ENCODE peak calls at places on chromosome 15, in four cellular contexts. One of them, this sample, is unnamed.

GRCh38 chr15:50181983-50182232 is at the start of gene SLC27A2:
- DNase-seq in HepG2: no peak
- DNase-seq in GM12878: no peak
- DNase-seq in H1: no peak
- DNase-seq in this sample: peak

GRCh38 chr15:91528811-91529210 is 324.7 kb upstream of the SLCO3A1 start:
- DNase-seq in GM12878: no peak
- DNase-seq in HepG2: no peak
- DNase-seq in H1: no peak
- DNase-seq in this sample: no peak

GRCh38 chr15:26394801-26395200 is 378.1 kb downstream of the GABRB3 start:
- DNase-seq in H1: no peak
- DNase-seq in GM12878: no peak
- DNase-seq in HepG2: no peak
- DNase-seq in this sample: no peak

GRCh38 chr15:94031072-94031471 is 200.3 kb upstream of the MCTP2 start:
- DNase-seq in GM12878: no peak
- DNase-seq in H1: no peak
- DNase-seq in HepG2: no peak
- DNase-seq in this sample: no peak

GRCh38 chr15:78291052-78291451 is 8.4 kb downstream of the SKIC8 start:
- DNase-seq in HepG2: no peak
- DNase-seq in H1: no peak
- DNase-seq in GM12878: no peak
- DNase-seq in this sample: no peak

GRCh38 chr15:41284425-41285177 is 47.8 kb downstream of the OIP5 start:
- DNase-seq in HepG2: peak
- DNase-seq in H1: no peak
- DNase-seq in GM12878: no peak
- DNase-seq in this sample: no peak

GRCh38 chr15:32979710-32980109 is 214.8 kb downstream of the FMN1 start:
- DNase-seq in GM12878: no peak
- DNase-seq in HepG2: no peak
- DNase-seq in H1: no peak
- DNase-seq in this sample: no peak

GRCh38 chr15:57033715-57034439 is 115.4 kb downstream of the TCF12 start:
- DNase-seq in H1: no peak
- DNase-seq in HepG2: peak
- DNase-seq in GM12878: no peak
- DNase-seq in this sample: no peak

GRCh38 chr15:85927936-85928537 is 133.3 kb upstream of the KLHL25 start:
- DNase-seq in H1: no peak
- DNase-seq in GM12878: no peak
- DNase-seq in HepG2: no peak
- DNase-seq in this sample: no peak

GRCh38 chr15:37028609-37029287 is 71.6 kb downstream of the MEIS2 start:
- DNase-seq in GM12878: no peak
- DNase-seq in H1: no peak
- DNase-seq in HepG2: no peak
- DNase-seq in this sample: no peak

GRCh38 chr15:78906310-78906608 is 33.6 kb downstream of the MORF4L1 start:
- DNase-seq in HepG2: peak
- DNase-seq in GM12878: no peak
- DNase-seq in H1: no peak
- DNase-seq in this sample: no peak

GRCh38 chr15:28981351-28981720 is 95.6 kb downstream of the APBA2 start:
- DNase-seq in GM12878: no peak
- DNase-seq in H1: no peak
- DNase-seq in HepG2: no peak
- DNase-seq in this sample: no peak

GRCh38 chr15:48354694-48355303 is 23.6 kb downstream of the DUT start:
- DNase-seq in H1: no peak
- DNase-seq in GM12878: no peak
- DNase-seq in HepG2: peak
- DNase-seq in this sample: no peak

GRCh38 chr15:63188247-63188936 is 1.0 kb upstream of the RAB8B start:
- DNase-seq in GM12878: no peak
- DNase-seq in H1: no peak
- DNase-seq in HepG2: no peak
- DNase-seq in this sample: no peak

GRCh38 chr15:83762367-83762766 is 108.4 kb downstream of the ADAMTSL3 start:
- DNase-seq in GM12878: no peak
- DNase-seq in HepG2: no peak
- DNase-seq in H1: no peak
- DNase-seq in this sample: no peak

GRCh38 chr15:77239892-77240608 is 169.1 kb upstream of the TSPAN3 start:
- DNase-seq in GM12878: no peak
- DNase-seq in H1: no peak
- DNase-seq in HepG2: no peak
- DNase-seq in this sample: no peak

GRCh38 chr15:87420017-87420416 is 836.5 kb downstream of the NTRK3 start:
- DNase-seq in H1: no peak
- DNase-seq in GM12878: no peak
- DNase-seq in HepG2: no peak
- DNase-seq in this sample: no peak

GRCh38 chr15:41809121-41809520 is 18.8 kb upstream of the JMJD7 start:
- DNase-seq in GM12878: no peak
- DNase-seq in HepG2: no peak
- DNase-seq in H1: no peak
- DNase-seq in this sample: no peak

GRCh38 chr15:56805466-56806146 is 72.3 kb upstream of the ZNF280D start:
- DNase-seq in HepG2: no peak
- DNase-seq in GM12878: no peak
- DNase-seq in H1: no peak
- DNase-seq in this sample: no peak

GRCh38 chr15:80951941-80952340 is 37.7 kb downstream of the MESD start:
- DNase-seq in HepG2: no peak
- DNase-seq in GM12878: no peak
- DNase-seq in H1: no peak
- DNase-seq in this sample: no peak

GRCh38 chr15:32651229-32651837 is 9.8 kb downstream of the SCG5 start:
- DNase-seq in H1: peak
- DNase-seq in HepG2: peak
- DNase-seq in GM12878: no peak
- DNase-seq in this sample: no peak

GRCh38 chr15:92751528-92751927 is 96.0 kb upstream of the FAM174B start:
- DNase-seq in GM12878: no peak
- DNase-seq in H1: no peak
- DNase-seq in HepG2: no peak
- DNase-seq in this sample: no peak

GRCh38 chr15:66796343-66796742 is 94.3 kb downstream of the SMAD6 start:
- DNase-seq in H1: no peak
- DNase-seq in HepG2: no peak
- DNase-seq in GM12878: no peak
- DNase-seq in this sample: no peak

GRCh38 chr15:28084547-28084946 is 14.6 kb downstream of the OCA2 start:
- DNase-seq in GM12878: no peak
- DNase-seq in H1: no peak
- DNase-seq in HepG2: no peak
- DNase-seq in this sample: no peak

GRCh38 chr15:31347067-31347975 is 20.7 kb downstream of the KLF13 start:
- DNase-seq in H1: no peak
- DNase-seq in HepG2: no peak
- DNase-seq in GM12878: no peak
- DNase-seq in this sample: no peak

GRCh38 chr15:25705430-25706115 is 157.6 kb downstream of the ATP10A start:
- DNase-seq in HepG2: no peak
- DNase-seq in H1: no peak
- DNase-seq in GM12878: no peak
- DNase-seq in this sample: no peak

GRCh38 chr15:82146990-82147461 is 101.2 kb upstream of the MEX3B start:
- DNase-seq in H1: no peak
- DNase-seq in HepG2: peak
- DNase-seq in GM12878: no peak
- DNase-seq in this sample: no peak

GRCh38 chr15:91228890-91229289 is 128.8 kb downstream of the SV2B start:
- DNase-seq in H1: no peak
- DNase-seq in HepG2: peak
- DNase-seq in GM12878: no peak
- DNase-seq in this sample: no peak

GRCh38 chr15:83846847-83847246 is 192.9 kb downstream of the ADAMTSL3 start:
- DNase-seq in H1: no peak
- DNase-seq in GM12878: no peak
- DNase-seq in HepG2: no peak
- DNase-seq in this sample: no peak

GRCh38 chr15:37099321-37100108 is 834 bp downstream of the MEIS2 start:
- DNase-seq in H1: no peak
- DNase-seq in HepG2: peak
- DNase-seq in GM12878: no peak
- DNase-seq in this sample: no peak

GRCh38 chr15:28937271-28937670 is 51.5 kb downstream of the APBA2 start:
- DNase-seq in GM12878: no peak
- DNase-seq in HepG2: no peak
- DNase-seq in H1: no peak
- DNase-seq in this sample: no peak

GRCh38 chr15:80367094-80367493 is 37.1 kb upstream of the ARNT2 start:
- DNase-seq in HepG2: peak
- DNase-seq in GM12878: no peak
- DNase-seq in H1: peak
- DNase-seq in this sample: peak

GRCh38 chr15:70327328-70328136 is 229.8 kb upstream of the TLE3 start:
- DNase-seq in HepG2: no peak
- DNase-seq in GM12878: no peak
- DNase-seq in H1: peak
- DNase-seq in this sample: no peak

GRCh38 chr15:41949400-41950126 is 22.8 kb downstream of the EHD4 start:
- DNase-seq in HepG2: no peak
- DNase-seq in H1: no peak
- DNase-seq in GM12878: no peak
- DNase-seq in this sample: no peak

GRCh38 chr15:92845109-92845508 is 55.0 kb upstream of the CHD2 start:
- DNase-seq in HepG2: peak
- DNase-seq in H1: no peak
- DNase-seq in GM12878: peak
- DNase-seq in this sample: no peak

GRCh38 chr15:91787198-91787597 is 66.3 kb upstream of the SLCO3A1 start:
- DNase-seq in H1: no peak
- DNase-seq in HepG2: no peak
- DNase-seq in GM12878: no peak
- DNase-seq in this sample: no peak

GRCh38 chr15:47390208-47390765 is 327.0 kb upstream of the SEMA6D start:
- DNase-seq in GM12878: no peak
- DNase-seq in H1: no peak
- DNase-seq in HepG2: no peak
- DNase-seq in this sample: no peak

GRCh38 chr15:72184165-72184811 is 13.3 kb downstream of the GRAMD2A start:
- DNase-seq in GM12878: no peak
- DNase-seq in HepG2: peak
- DNase-seq in H1: peak
- DNase-seq in this sample: no peak

GRCh38 chr15:95105229-95105628 is 873.9 kb downstream of the MCTP2 start:
- DNase-seq in H1: no peak
- DNase-seq in HepG2: no peak
- DNase-seq in GM12878: no peak
- DNase-seq in this sample: no peak

GRCh38 chr15:61228025-61228901 is 839 bp downstream of the RORA start:
- DNase-seq in H1: peak
- DNase-seq in HepG2: no peak
- DNase-seq in GM12878: no peak
- DNase-seq in this sample: no peak

GRCh38 chr15:88911766-88912118 is 1.4 kb downstream of the MFGE8 start:
- DNase-seq in HepG2: no peak
- DNase-seq in H1: no peak
- DNase-seq in GM12878: no peak
- DNase-seq in this sample: peak

GRCh38 chr15:88912500-88912921 is 668 bp downstream of the MFGE8 start:
- DNase-seq in GM12878: no peak
- DNase-seq in HepG2: no peak
- DNase-seq in H1: no peak
- DNase-seq in this sample: no peak

GRCh38 chr15:88915354-88915753 is 2.2 kb upstream of the MFGE8 start:
- DNase-seq in HepG2: no peak
- DNase-seq in GM12878: no peak
- DNase-seq in H1: no peak
- DNase-seq in this sample: no peak

GRCh38 chr15:88913017-88913849 is at the start of gene MFGE8:
- DNase-seq in GM12878: no peak
- DNase-seq in H1: peak
- DNase-seq in HepG2: peak
- DNase-seq in this sample: peak

GRCh38 chr15:88913850-88914169 is 631 bp upstream of the MFGE8 start:
- DNase-seq in H1: no peak
- DNase-seq in GM12878: no peak
- DNase-seq in HepG2: no peak
- DNase-seq in this sample: no peak
- H3K4me3 ChIP-seq in H1: peak
- H3K4me3 ChIP-seq in GM12878: peak
- H3K4me3 ChIP-seq in HepG2: peak
- H3K4me3 ChIP-seq in this sample: peak

GRCh38 chr15:34239151-34239761 is 14.4 kb downstream of the EMC4 start:
- DNase-seq in HepG2: peak
- DNase-seq in GM12878: no peak
- DNase-seq in H1: no peak
- DNase-seq in this sample: no peak
- TF ChIP-seq ZNF274 in HepG2: no peak
- TF ChIP-seq ZNF274 in GM12878: no peak
- TF ChIP-seq ZNF274 in H1: no peak
- TF ChIP-seq ZNF274 in this sample: no peak

DNA sequence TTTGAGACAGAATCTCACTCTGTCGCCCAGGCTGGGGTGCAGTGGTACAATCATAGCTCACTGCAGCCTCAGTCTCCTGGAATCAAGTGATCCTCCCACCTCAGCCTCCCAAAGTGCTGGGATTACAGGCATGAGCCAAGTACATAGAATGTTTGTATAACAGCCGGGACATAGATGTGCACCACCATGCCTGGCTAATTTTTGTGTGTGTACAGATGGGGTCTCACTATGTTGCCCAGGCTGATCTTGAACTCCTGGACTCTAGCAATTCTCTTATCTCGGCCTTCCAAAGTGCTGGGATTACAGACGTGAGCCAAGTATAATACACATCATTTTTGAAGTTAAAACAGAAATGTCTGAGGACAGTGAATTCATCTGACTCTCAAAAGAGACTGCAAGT is 93.5 kb downstream of the CORO2B start:
- DNase-seq in H1: no peak
- DNase-seq in HepG2: no peak
- DNase-seq in GM12878: no peak
- DNase-seq in this sample: no peak
- TF ChIP-seq SUZ12 in H1: no peak
- TF ChIP-seq SUZ12 in HepG2: no peak
- TF ChIP-seq SUZ12 in GM12878: no peak
- TF ChIP-seq SUZ12 in this sample: no peak

GRCh38 chr15:34327906-34328305 is 9.7 kb downstream of the SLC12A6 start:
- DNase-seq in H1: no peak
- DNase-seq in GM12878: no peak
- DNase-seq in HepG2: no peak
- DNase-seq in this sample: no peak

GRCh38 chr15:34329006-34329405 is 8.6 kb downstream of the SLC12A6 start:
- DNase-seq in GM12878: no peak
- DNase-seq in HepG2: no peak
- DNase-seq in H1: no peak
- DNase-seq in this sample: no peak

GRCh38 chr15:34325368-34325767 is 12.2 kb downstream of the SLC12A6 start:
- DNase-seq in HepG2: no peak
- DNase-seq in GM12878: no peak
- DNase-seq in H1: no peak
- DNase-seq in this sample: no peak

GRCh38 chr15:34323217-34323616 is 14.4 kb downstream of the SLC12A6 start:
- DNase-seq in GM12878: no peak
- DNase-seq in HepG2: no peak
- DNase-seq in H1: no peak
- DNase-seq in this sample: no peak

GRCh38 chr15:34324933-34325332 is 12.6 kb downstream of the SLC12A6 start:
- DNase-seq in H1: no peak
- DNase-seq in HepG2: no peak
- DNase-seq in GM12878: no peak
- DNase-seq in this sample: no peak
- H3K4me3 ChIP-seq in H1: no peak
- H3K4me3 ChIP-seq in HepG2: no peak
- H3K4me3 ChIP-seq in GM12878: peak
- H3K4me3 ChIP-seq in this sample: no peak

This sample was measured in NT2/D1.